ENCODE peak calls at places on chromosomes 16 and 17, in seven cellular contexts. E, Q, Y, L, D, X and O are unnamed samples.

GRCh38 chr17:1783271-1783670 is 21.4 kb downstream of the SERPINF1 start:
- DNase-seq in E (no peak), Q (peak; percentile 70), Y (no peak), L (no peak), D (no peak), X (no peak), O (no peak)

GRCh38 chr17:71505200-71505599 is 615.6 kb upstream of the SOX9 start:
- DNase-seq in E (no peak), Q (no peak), Y (no peak), L (peak; percentile 74), D (no peak), X (no peak), O (no peak)

GRCh38 chr17:13601776-13602551 is at the start of gene HS3ST3A1:
- DNase-seq in E (peak; percentile 71), Q (peak; percentile 80), Y (peak; percentile 26), L (peak; percentile 84), D (no peak), X (no peak), O (no peak)

GRCh38 chr16:81723098-81723723 is 55.9 kb upstream of the PLCG2 start:
- DNase-seq in E (peak; percentile 72), Q (no peak), Y (no peak), L (peak; percentile 79), D (peak; percentile 24), X (peak; percentile 55), O (no peak)

GRCh38 chr16:64138621-64139020 is 983.2 kb downstream of the CDH11 start:
- DNase-seq in E (no peak), Q (no peak), Y (no peak), L (no peak), D (no peak), X (no peak), O (no peak)

GRCh38 chr17:73349138-73349537 is 37.3 kb upstream of the CDC42EP4 start:
- DNase-seq in E (no peak), Q (peak; percentile 37), Y (no peak), L (no peak), D (no peak), X (no peak), O (no peak)

GRCh38 chr16:13289515-13289914 is 388.1 kb downstream of the SHISA9 start:
- DNase-seq in E (no peak), Q (no peak), Y (no peak), L (no peak), D (no peak), X (no peak), O (no peak)

GRCh38 chr16:49590166-49590871 is 216.7 kb downstream of the C16orf78 start:
- DNase-seq in E (no peak), Q (no peak), Y (no peak), L (no peak), D (no peak), X (no peak), O (no peak)

GRCh38 chr16:57810197-57811024 is 8.1 kb upstream of the KIFC3 start:
- DNase-seq in E (no peak), Q (no peak), Y (peak; percentile 80), L (peak; percentile 73), D (peak; percentile 80), X (peak; percentile 52), O (peak; percentile 71)

GRCh38 chr16:4519274-4520058 is 19.1 kb downstream of the CDIP1 start:
- DNase-seq in E (no peak), Q (no peak), Y (no peak), L (no peak), D (no peak), X (no peak), O (no peak)

GRCh38 chr17:65389956-65390355 is 171.5 kb downstream of the AXIN2 start:
- DNase-seq in E (no peak), Q (no peak), Y (no peak), L (peak; percentile 84), D (no peak), X (no peak), O (no peak)

GRCh38 chr17:71085238-71086033 is 916.1 kb downstream of the KCNJ2 start:
- DNase-seq in E (no peak), Q (no peak), Y (no peak), L (no peak), D (no peak), X (no peak), O (no peak)

GRCh38 chr17:33316733-33317132 is 23.6 kb upstream of the ASIC2 start:
- DNase-seq in E (no peak), Q (no peak), Y (no peak), L (no peak), D (no peak), X (no peak), O (no peak)

GRCh38 chr17:82931696-82932060 is 91.9 kb upstream of the ZNF750 start:
- DNase-seq in E (peak; percentile 46), Q (peak; percentile 81), Y (no peak), L (peak; percentile 72), D (no peak), X (no peak), O (no peak)

GRCh38 chr17:45050680-45051059 is 762 bp downstream of the DCAKD start:
- DNase-seq in E (no peak), Q (no peak), Y (peak; percentile 65), L (no peak), D (peak; percentile 5), X (peak; percentile 5), O (no peak)

GRCh38 chr17:19010729-19011505 is 6.4 kb upstream of the FAM83G start:
- DNase-seq in E (no peak), Q (no peak), Y (no peak), L (no peak), D (no peak), X (no peak), O (no peak)

GRCh38 chr17:74453665-74454196 is 12.7 kb upstream of the CD300A start:
- DNase-seq in E (no peak), Q (peak; percentile 94), Y (no peak), L (no peak), D (no peak), X (peak; percentile 53), O (no peak)

GRCh38 chr17:20852541-20853370 is 190.1 kb downstream of the USP22 start:
- DNase-seq in E (no peak), Q (peak; percentile 31), Y (no peak), L (no peak), D (no peak), X (no peak), O (no peak)

GRCh38 chr16:1919680-1919998 is 1.4 kb upstream of the HS3ST6 start:
- DNase-seq in E (no peak), Q (no peak), Y (no peak), L (no peak), D (no peak), X (no peak), O (no peak)

GRCh38 chr17:48540213-48540612 is 4.7 kb downstream of the HOXB2 start:
- DNase-seq in E (no peak), Q (no peak), Y (no peak), L (no peak), D (no peak), X (no peak), O (no peak)

GRCh38 chr17:31838641-31839225 is 20.3 kb downstream of the COPRS start:
- DNase-seq in E (no peak), Q (no peak), Y (no peak), L (no peak), D (no peak), X (no peak), O (no peak)

GRCh38 chr17:35588196-35588920 is 1.2 kb downstream of the AP2B1 start:
- DNase-seq in E (no peak), Q (no peak), Y (no peak), L (peak; percentile 65), D (no peak), X (no peak), O (no peak)

GRCh38 chr17:65025288-65025687 is 31.3 kb downstream of the GNA13 start:
- DNase-seq in E (no peak), Q (no peak), Y (no peak), L (no peak), D (no peak), X (no peak), O (no peak)

GRCh38 chr17:52134641-52135040 is 23.9 kb downstream of the CA10 start:
- DNase-seq in E (no peak), Q (no peak), Y (no peak), L (no peak), D (no peak), X (no peak), O (no peak)